ENCODE peak calls at places on chromosomes 6 and 20, in seven cellular contexts. One of them, this sample, is unnamed.

GRCh38 chr6:39934060-39934757 is at the start of gene MOCS1:
- DNase-seq in uterus: peak; percentile 80
- DNase-seq in GM23338: peak; percentile 90
- DNase-seq in pancreas: peak; percentile 86
- DNase-seq in kidney epithelial cell: no peak
- DNase-seq in cardiac muscle cell: peak; percentile 87
- DNase-seq in sigmoid colon: peak; percentile 92
- DNase-seq in this sample: peak; percentile 87

GRCh38 chr20:57650756-57651483 is 30.7 kb upstream of the ZBP1 start:
- DNase-seq in uterus: no peak
- DNase-seq in GM23338: no peak
- DNase-seq in pancreas: no peak
- DNase-seq in kidney epithelial cell: no peak
- DNase-seq in cardiac muscle cell: no peak
- DNase-seq in sigmoid colon: no peak
- DNase-seq in this sample: peak; percentile 19

GRCh38 chr6:28060381-28060780 is 20.0 kb upstream of the ZNF165 start:
- DNase-seq in uterus: no peak
- DNase-seq in GM23338: no peak
- DNase-seq in pancreas: no peak
- DNase-seq in kidney epithelial cell: no peak
- DNase-seq in cardiac muscle cell: no peak
- DNase-seq in sigmoid colon: no peak
- DNase-seq in this sample: no peak

GRCh38 chr6:9851006-9851405 is 563.9 kb downstream of the TFAP2A start:
- DNase-seq in uterus: no peak
- DNase-seq in GM23338: no peak
- DNase-seq in pancreas: no peak
- DNase-seq in kidney epithelial cell: no peak
- DNase-seq in cardiac muscle cell: no peak
- DNase-seq in sigmoid colon: no peak
- DNase-seq in this sample: no peak

GRCh38 chr20:44138859-44139258 is 48.1 kb downstream of the JPH2 start:
- DNase-seq in uterus: no peak
- DNase-seq in GM23338: no peak
- DNase-seq in pancreas: no peak
- DNase-seq in kidney epithelial cell: no peak
- DNase-seq in cardiac muscle cell: no peak
- DNase-seq in sigmoid colon: peak; percentile 64
- DNase-seq in this sample: no peak

GRCh38 chr6:105178110-105178509 is 1.7 kb downstream of the POPDC3 start:
- DNase-seq in uterus: no peak
- DNase-seq in GM23338: no peak
- DNase-seq in pancreas: no peak
- DNase-seq in kidney epithelial cell: peak; percentile 32
- DNase-seq in cardiac muscle cell: no peak
- DNase-seq in sigmoid colon: no peak
- DNase-seq in this sample: no peak

GRCh38 chr6:302760-303159 is 10.5 kb downstream of the DUSP22 start:
- DNase-seq in uterus: no peak
- DNase-seq in GM23338: no peak
- DNase-seq in pancreas: no peak
- DNase-seq in kidney epithelial cell: no peak
- DNase-seq in cardiac muscle cell: no peak
- DNase-seq in sigmoid colon: no peak
- DNase-seq in this sample: no peak

GRCh38 chr20:63137851-63138415 is 78.0 kb downstream of the YTHDF1 start:
- DNase-seq in uterus: no peak
- DNase-seq in GM23338: no peak
- DNase-seq in pancreas: no peak
- DNase-seq in kidney epithelial cell: no peak
- DNase-seq in cardiac muscle cell: no peak
- DNase-seq in sigmoid colon: no peak
- DNase-seq in this sample: no peak

GRCh38 chr6:111673086-111673485 is 67.4 kb upstream of the TRAF3IP2 start:
- DNase-seq in uterus: no peak
- DNase-seq in GM23338: no peak
- DNase-seq in pancreas: no peak
- DNase-seq in kidney epithelial cell: no peak
- DNase-seq in cardiac muscle cell: no peak
- DNase-seq in sigmoid colon: no peak
- DNase-seq in this sample: no peak

GRCh38 chr20:63735859-63736718 is at the start of gene LIME1:
- DNase-seq in uterus: no peak
- DNase-seq in GM23338: no peak
- DNase-seq in pancreas: no peak
- DNase-seq in kidney epithelial cell: no peak
- DNase-seq in cardiac muscle cell: no peak
- DNase-seq in sigmoid colon: peak; percentile 67
- DNase-seq in this sample: peak; percentile 39

GRCh38 chr20:63094767-63095499 is 88.2 kb upstream of the BHLHE23 start:
- DNase-seq in uterus: no peak
- DNase-seq in GM23338: no peak
- DNase-seq in pancreas: no peak
- DNase-seq in kidney epithelial cell: no peak
- DNase-seq in cardiac muscle cell: no peak
- DNase-seq in sigmoid colon: no peak
- DNase-seq in this sample: no peak

GRCh38 chr6:46191961-46192360 is 21.2 kb upstream of the ENPP5 start:
- DNase-seq in uterus: no peak
- DNase-seq in GM23338: no peak
- DNase-seq in pancreas: no peak
- DNase-seq in kidney epithelial cell: peak; percentile 56
- DNase-seq in cardiac muscle cell: no peak
- DNase-seq in sigmoid colon: no peak
- DNase-seq in this sample: no peak

GRCh38 chr6:166952567-166953464 is 3.5 kb downstream of the RNASET2 start:
- DNase-seq in uterus: no peak
- DNase-seq in GM23338: no peak
- DNase-seq in pancreas: no peak
- DNase-seq in kidney epithelial cell: no peak
- DNase-seq in cardiac muscle cell: no peak
- DNase-seq in sigmoid colon: no peak
- DNase-seq in this sample: no peak

GRCh38 chr6:53615633-53616449 is 49.7 kb downstream of the KLHL31 start:
- DNase-seq in uterus: no peak
- DNase-seq in GM23338: peak; percentile 13
- DNase-seq in pancreas: peak; percentile 18
- DNase-seq in kidney epithelial cell: peak; percentile 89
- DNase-seq in cardiac muscle cell: no peak
- DNase-seq in sigmoid colon: no peak
- DNase-seq in this sample: no peak

GRCh38 chr6:108734336-108734922 is 113.8 kb upstream of the ARMC2 start:
- DNase-seq in uterus: no peak
- DNase-seq in GM23338: no peak
- DNase-seq in pancreas: no peak
- DNase-seq in kidney epithelial cell: no peak
- DNase-seq in cardiac muscle cell: no peak
- DNase-seq in sigmoid colon: no peak
- DNase-seq in this sample: no peak

GRCh38 chr20:400451-401275 is 7.4 kb upstream of the RBCK1 start:
- DNase-seq in uterus: no peak
- DNase-seq in GM23338: peak; percentile 41
- DNase-seq in pancreas: no peak
- DNase-seq in kidney epithelial cell: no peak
- DNase-seq in cardiac muscle cell: no peak
- DNase-seq in sigmoid colon: no peak
- DNase-seq in this sample: no peak

DNA sequence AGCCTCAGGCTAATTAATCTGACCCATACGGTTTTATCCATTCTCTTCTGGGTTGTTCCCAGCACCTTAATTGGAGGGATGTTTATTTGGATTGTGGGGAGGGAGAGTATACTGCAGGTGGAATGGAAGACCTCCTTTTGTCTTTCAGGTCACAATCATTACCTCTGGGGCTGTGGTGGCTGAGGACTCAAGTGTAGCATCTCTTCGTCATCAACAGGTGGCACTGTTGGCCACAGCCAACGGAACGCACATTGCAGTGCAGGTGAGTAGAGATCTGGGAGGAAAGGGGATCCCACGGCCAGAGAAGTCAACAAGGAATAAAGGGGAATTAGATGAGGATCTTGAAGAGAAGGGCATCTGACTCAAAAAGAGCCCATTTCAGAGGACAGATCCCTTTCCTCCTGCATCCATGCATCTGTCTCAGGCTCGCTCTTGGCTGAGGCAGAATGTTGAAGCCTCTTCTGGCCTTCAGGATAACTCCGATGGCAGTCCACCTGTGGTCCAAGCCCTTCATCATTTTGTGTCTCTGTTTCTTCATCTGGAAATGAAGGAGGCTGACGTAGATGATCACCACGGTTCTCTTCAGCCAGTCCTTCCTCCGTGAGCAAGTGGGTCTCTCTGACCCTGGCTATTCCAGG is 3.2 kb upstream of the DEF6 start:
- DNase-seq in uterus: no peak
- DNase-seq in GM23338: peak; percentile 83
- DNase-seq in pancreas: no peak
- DNase-seq in kidney epithelial cell: no peak
- DNase-seq in cardiac muscle cell: peak; percentile 52
- DNase-seq in sigmoid colon: peak; percentile 71
- DNase-seq in this sample: peak; percentile 4
- H3K36me3 ChIP-seq in uterus: no peaks in the 10 kb centered on the region
- H3K36me3 ChIP-seq in GM23338: no peaks in the 10 kb centered on the region
- H3K36me3 ChIP-seq in pancreas: peaks cover 26% of the 10 kb centered on the region
- H3K36me3 ChIP-seq in kidney epithelial cell: peaks cover 4% of the 10 kb centered on the region
- H3K36me3 ChIP-seq in cardiac muscle cell: peaks cover 19% of the 10 kb centered on the region
- H3K36me3 ChIP-seq in sigmoid colon: peaks cover 33% of the 10 kb centered on the region
- H3K36me3 ChIP-seq in this sample: no peaks in the 10 kb centered on the region

GRCh38 chr6:118377711-118378414 is 170.2 kb upstream of the PLN start:
- DNase-seq in uterus: no peak
- DNase-seq in GM23338: peak; percentile 74
- DNase-seq in pancreas: peak; percentile 13
- DNase-seq in kidney epithelial cell: no peak
- DNase-seq in cardiac muscle cell: no peak
- DNase-seq in sigmoid colon: no peak
- DNase-seq in this sample: no peak
- TF ChIP-seq CTCF in uterus: no peak
- TF ChIP-seq CTCF in GM23338: no peak
- TF ChIP-seq CTCF in pancreas: no peak
- TF ChIP-seq CTCF in kidney epithelial cell: no peak
- TF ChIP-seq CTCF in cardiac muscle cell: no peak
- TF ChIP-seq CTCF in sigmoid colon: no peak
- TF ChIP-seq CTCF in this sample: no peak

GRCh38 chr6:14243617-14244016 is 126.0 kb downstream of the CD83 start:
- DNase-seq in uterus: no peak
- DNase-seq in GM23338: no peak
- DNase-seq in pancreas: no peak
- DNase-seq in kidney epithelial cell: no peak
- DNase-seq in cardiac muscle cell: no peak
- DNase-seq in sigmoid colon: no peak
- DNase-seq in this sample: no peak

GRCh38 chr6:14239097-14239496 is 121.5 kb downstream of the CD83 start:
- DNase-seq in uterus: no peak
- DNase-seq in GM23338: no peak
- DNase-seq in pancreas: no peak
- DNase-seq in kidney epithelial cell: no peak
- DNase-seq in cardiac muscle cell: no peak
- DNase-seq in sigmoid colon: no peak
- DNase-seq in this sample: no peak

GRCh38 chr6:14240411-14241166 is 123.0 kb downstream of the CD83 start:
- DNase-seq in uterus: no peak
- DNase-seq in GM23338: no peak
- DNase-seq in pancreas: no peak
- DNase-seq in kidney epithelial cell: no peak
- DNase-seq in cardiac muscle cell: no peak
- DNase-seq in sigmoid colon: no peak
- DNase-seq in this sample: no peak

GRCh38 chr6:14246876-14247275 is 129.3 kb downstream of the CD83 start:
- DNase-seq in uterus: no peak
- DNase-seq in GM23338: no peak
- DNase-seq in pancreas: no peak
- DNase-seq in kidney epithelial cell: no peak
- DNase-seq in cardiac muscle cell: no peak
- DNase-seq in sigmoid colon: no peak
- DNase-seq in this sample: no peak

DNA sequence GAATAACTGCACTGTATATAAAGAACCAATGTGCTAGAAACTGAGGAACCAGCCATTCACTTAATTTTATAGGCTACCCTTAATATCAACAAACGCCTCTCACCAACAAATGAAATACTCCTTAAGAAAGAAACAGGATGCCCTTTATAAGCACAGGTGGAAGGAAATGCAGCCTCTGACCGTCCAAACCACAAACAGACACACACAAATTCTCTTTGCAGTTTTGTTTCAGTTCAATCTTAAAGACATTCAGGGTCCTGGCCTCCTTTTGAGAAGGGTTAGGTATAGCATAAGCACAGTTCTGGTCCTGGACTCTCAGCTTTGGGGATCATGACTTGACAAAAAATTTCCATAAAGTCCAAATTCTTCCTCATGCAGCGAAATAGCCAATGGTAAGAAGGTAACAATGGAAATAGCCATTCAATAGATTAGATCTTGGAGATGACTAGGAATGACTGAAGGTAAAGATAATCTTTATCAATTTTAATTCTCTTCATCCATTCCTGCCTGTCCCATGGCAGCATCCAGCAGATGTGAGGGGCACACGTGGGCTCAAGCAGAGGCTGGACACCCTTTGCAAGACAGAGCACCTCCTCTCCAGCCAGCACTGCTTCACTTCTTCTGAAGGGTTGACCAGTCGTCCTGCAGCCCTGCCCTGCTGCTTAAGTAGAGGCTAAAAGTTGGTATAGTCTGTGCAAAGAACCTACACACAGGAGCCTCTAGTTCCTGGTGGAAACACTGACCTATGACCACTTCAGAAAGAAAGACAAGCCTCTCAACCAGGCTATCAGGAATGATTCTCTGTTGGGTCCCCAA is 123.9 kb downstream of the CD83 start:
- DNase-seq in uterus: no peak
- DNase-seq in GM23338: no peak
- DNase-seq in pancreas: no peak
- DNase-seq in kidney epithelial cell: no peak
- DNase-seq in cardiac muscle cell: no peak
- DNase-seq in sigmoid colon: no peak
- DNase-seq in this sample: no peak
- H3K4me3 ChIP-seq in uterus: no peak overlapping the region
- H3K4me3 ChIP-seq in GM23338: no peak overlapping the region
- H3K4me3 ChIP-seq in pancreas: no peak overlapping the region
- H3K4me3 ChIP-seq in kidney epithelial cell: no peak overlapping the region
- H3K4me3 ChIP-seq in cardiac muscle cell: no peak overlapping the region
- H3K4me3 ChIP-seq in sigmoid colon: no peak overlapping the region
- H3K4me3 ChIP-seq in this sample: no peak overlapping the region

GRCh38 chr6:121187200-121187832 is 147.0 kb downstream of the TBC1D32 start:
- DNase-seq in uterus: no peak
- DNase-seq in GM23338: peak; percentile 11
- DNase-seq in pancreas: no peak
- DNase-seq in kidney epithelial cell: no peak
- DNase-seq in cardiac muscle cell: no peak
- DNase-seq in sigmoid colon: no peak
- DNase-seq in this sample: no peak

GRCh38 chr6:121187833-121188200 is 146.5 kb downstream of the TBC1D32 start:
- DNase-seq in uterus: no peak
- DNase-seq in GM23338: no peak
- DNase-seq in pancreas: no peak
- DNase-seq in kidney epithelial cell: no peak
- DNase-seq in cardiac muscle cell: no peak
- DNase-seq in sigmoid colon: no peak
- DNase-seq in this sample: no peak

DNA sequence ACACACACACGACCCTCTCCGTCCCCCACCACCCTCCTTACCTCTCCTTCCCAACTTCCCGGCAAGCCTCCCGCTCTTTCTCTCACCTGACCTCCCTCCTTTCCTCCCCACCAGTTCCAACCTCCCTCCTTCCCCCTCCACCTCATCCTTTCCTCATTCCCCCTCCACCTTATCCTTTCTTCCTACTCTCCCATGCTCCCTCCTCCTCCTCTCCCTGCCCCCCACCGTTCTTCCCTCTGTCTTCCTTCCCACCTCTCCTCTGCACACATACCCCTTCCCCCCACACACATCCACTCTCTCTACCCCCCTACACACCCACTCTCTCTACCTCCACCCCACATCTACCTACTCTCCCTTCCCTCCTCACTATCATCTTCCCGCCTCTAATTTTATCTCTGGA is 144.2 kb downstream of the TBC1D32 start:
- DNase-seq in uterus: no peak
- DNase-seq in GM23338: peak; percentile 34
- DNase-seq in pancreas: no peak
- DNase-seq in kidney epithelial cell: no peak
- DNase-seq in cardiac muscle cell: no peak
- DNase-seq in sigmoid colon: no peak
- DNase-seq in this sample: no peak
- H3K36me3 ChIP-seq in uterus: no peaks in the 10 kb centered on the region
- H3K36me3 ChIP-seq in GM23338: no peaks in the 10 kb centered on the region
- H3K36me3 ChIP-seq in pancreas: no peaks in the 10 kb centered on the region
- H3K36me3 ChIP-seq in kidney epithelial cell: no peaks in the 10 kb centered on the region
- H3K36me3 ChIP-seq in cardiac muscle cell: no peaks in the 10 kb centered on the region
- H3K36me3 ChIP-seq in sigmoid colon: no peaks in the 10 kb centered on the region
- H3K36me3 ChIP-seq in this sample: no peaks in the 10 kb centered on the region

This sample was measured in ovary.